ENCODE peak calls at places on chromosomes 1 and 21, in nine cellular contexts. S, E, F, X, I, P, Q, K and U are unnamed samples.

GRCh38 chr21:36461918-36462486 is 17.9 kb downstream of the CLDN14 start:
- DNase-seq in S (no peak), E (no peak), F (no peak), X (no peak), I (no peak), P (no peak), Q (no peak), K (no peak), U (no peak)

GRCh38 chr21:23093259-23093658 is 2095.1 kb downstream of the NCAM2 start:
- DNase-seq in S (no peak), E (no peak), F (no peak), X (no peak), I (no peak), P (no peak), Q (no peak), K (no peak), U (no peak)

GRCh38 chr1:207244409-207244801 is 77.1 kb upstream of the CD55 start:
- DNase-seq in S (no peak), E (no peak), F (no peak), X (no peak), I (no peak), P (no peak), Q (no peak), K (no peak), U (no peak)

GRCh38 chr1:34745666-34746065 is 9.2 kb upstream of the GJB5 start:
- DNase-seq in S (no peak), E (no peak), F (no peak), X (no peak), I (no peak), P (no peak), Q (no peak), K (no peak), U (no peak)

GRCh38 chr1:209549384-209550001 is 34.0 kb upstream of the CAMK1G start:
- DNase-seq in S (no peak), E (no peak), F (no peak), X (no peak), I (no peak), P (no peak), Q (no peak), K (no peak), U (no peak)

GRCh38 chr1:17011439-17012307 is at the start of gene ATP13A2:
- DNase-seq in S (peak; percentile 76), E (peak; percentile 63), F (peak; percentile 89), X (peak; percentile 72), I (peak; percentile 52), P (peak; percentile 59), Q (no peak), K (peak; percentile 83), U (peak; percentile 84)

GRCh38 chr1:55725378-55725777 is 510.2 kb upstream of the USP24 start:
- DNase-seq in S (no peak), E (no peak), F (no peak), X (no peak), I (no peak), P (no peak), Q (no peak), K (no peak), U (no peak)

GRCh38 chr1:17265162-17265561 is 16.3 kb downstream of the PADI3 start:
- DNase-seq in S (peak; percentile 67), E (no peak), F (no peak), X (no peak), I (no peak), P (no peak), Q (no peak), K (no peak), U (no peak)

GRCh38 chr1:110035236-110035752 is 870 bp downstream of the STRIP1 start:
- DNase-seq in S (peak; percentile 37), E (no peak), F (no peak), X (no peak), I (no peak), P (no peak), Q (no peak), K (no peak), U (no peak)

GRCh38 chr1:20932437-20932977 is 145.4 kb upstream of the HP1BP3 start:
- DNase-seq in S (no peak), E (no peak), F (no peak), X (no peak), I (no peak), P (no peak), Q (no peak), K (no peak), U (no peak)

GRCh38 chr1:7534061-7534825 is 236.9 kb upstream of the VAMP3 start:
- DNase-seq in S (peak; percentile 92), E (no peak), F (no peak), X (no peak), I (no peak), P (no peak), Q (no peak), K (no peak), U (no peak)

GRCh38 chr21:32241434-32241785 is 37.4 kb downstream of the MIS18A start:
- DNase-seq in S (no peak), E (no peak), F (no peak), X (no peak), I (no peak), P (no peak), Q (no peak), K (no peak), U (no peak)